ENCODE peak calls at places on chromosomes 4 and X, in nine cellular contexts. X is A549, F is HepG2, P is GM12878, B is SK-N-SH, E is HCT116, K is H1, A is K562, G is endothelial cell of umbilical vein. Y is an unnamed sample.

GRCh38 chrX:9471571-9471985 is 6.7 kb downstream of the TBL1X start:
- DNase-seq in X (no peak), F (peak), P (no peak), B (no peak), E (no peak), K (no peak), A (no peak), G (no peak), Y (no peak)

GRCh38 chrX:49919617-49920016 is 2.8 kb upstream of the CLCN5 start:
- DNase-seq in X (peak), F (peak), P (no peak), B (peak), E (no peak), K (peak), A (peak), G (peak), Y (peak)

GRCh38 chr4:145481164-145481941 is at the start of gene SMAD1:
- DNase-seq in X (peak), F (peak), P (no peak), B (peak), E (peak), K (peak), A (peak), G (peak), Y (no peak)

GRCh38 chrX:97074400-97074799 is 190.7 kb downstream of the RPA4 start:
- DNase-seq in X (no peak), F (no peak), P (no peak), B (no peak), E (no peak), K (no peak), A (no peak), G (no peak), Y (no peak)

GRCh38 chrX:108736509-108737479 is at the start of gene IRS4:
- DNase-seq in X (peak), F (peak), P (no peak), B (peak), E (no peak), K (peak), A (no peak), G (peak), Y (no peak)

GRCh38 chrX:48901069-48901468 is 3.3 kb downstream of the PQBP1 start:
- DNase-seq in X (no peak), F (no peak), P (no peak), B (no peak), E (no peak), K (no peak), A (peak), G (no peak), Y (no peak)

GRCh38 chrX:12685541-12685940 is 105.7 kb upstream of the PRPS2 start:
- DNase-seq in X (no peak), F (no peak), P (no peak), B (no peak), E (no peak), K (no peak), A (no peak), G (no peak), Y (no peak)

GRCh38 chrX:48677456-48678030 is 6.1 kb upstream of the WAS start:
- DNase-seq in X (no peak), F (peak), P (no peak), B (no peak), E (no peak), K (no peak), A (no peak), G (no peak), Y (no peak)

GRCh38 chr4:56374956-56375355 is 12.3 kb downstream of the AASDH start:
- DNase-seq in X (no peak), F (no peak), P (no peak), B (no peak), E (no peak), K (no peak), A (no peak), G (no peak), Y (no peak)

GRCh38 chr4:970046-970745 is 3.2 kb downstream of the DGKQ start:
- DNase-seq in X (no peak), F (no peak), P (no peak), B (no peak), E (no peak), K (no peak), A (no peak), G (no peak), Y (no peak)

GRCh38 chr4:60485279-60485678 is 714.8 kb upstream of the ADGRL3 start:
- DNase-seq in X (no peak), F (no peak), P (no peak), B (no peak), E (no peak), K (no peak), A (no peak), G (no peak), Y (no peak)

GRCh38 chr4:105296672-105297071 is 150.0 kb downstream of the TET2 start:
- DNase-seq in X (no peak), F (no peak), P (no peak), B (no peak), E (no peak), K (no peak), A (no peak), G (no peak), Y (peak)

GRCh38 chr4:152967942-152968341 is 31.8 kb downstream of the FHDC1 start:
- DNase-seq in X (no peak), F (no peak), P (no peak), B (no peak), E (no peak), K (no peak), A (no peak), G (no peak), Y (no peak)

GRCh38 chrX:10158279-10158939 is 1.6 kb downstream of the CLCN4 start:
- DNase-seq in X (no peak), F (no peak), P (no peak), B (peak), E (no peak), K (peak), A (no peak), G (peak), Y (no peak)

GRCh38 chrX:17768997-17769396 is 31.7 kb downstream of the SCML1 start:
- DNase-seq in X (no peak), F (no peak), P (no peak), B (no peak), E (no peak), K (no peak), A (no peak), G (no peak), Y (no peak)

GRCh38 chr4:182894681-182895275 is 22.4 kb downstream of the DCTD start:
- DNase-seq in X (no peak), F (no peak), P (no peak), B (no peak), E (no peak), K (peak), A (no peak), G (no peak), Y (no peak)

DNA sequence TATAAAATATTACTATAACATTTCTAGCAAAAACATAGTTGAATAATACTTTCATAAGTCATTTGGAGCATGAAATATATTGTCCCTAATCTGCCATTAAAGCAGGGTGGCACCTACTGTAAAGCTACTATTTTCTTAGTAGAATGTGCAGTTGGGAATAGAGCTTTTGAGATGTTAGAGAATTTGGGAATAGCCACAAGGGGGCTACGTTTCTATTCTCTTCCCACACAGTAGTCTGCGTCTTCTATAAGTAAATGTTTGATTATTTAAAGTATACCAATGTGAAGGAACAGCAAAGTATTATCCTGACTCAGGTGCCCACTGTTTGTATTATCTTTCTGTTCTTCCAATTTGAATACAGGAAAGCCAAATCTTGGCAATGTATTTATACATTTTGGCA is 323.2 kb upstream of the GIMD1 start:
- DNase-seq in X (no peak), F (no peak), P (no peak), B (peak), E (peak), K (no peak), A (no peak), G (peak), Y (no peak)
- TF ChIP-seq MAX in X (no peak), F (no peak), P (no peak), B (no peak), E (no peak), K (no peak), A (no peak), G (no peak), Y (no peak)

DNA sequence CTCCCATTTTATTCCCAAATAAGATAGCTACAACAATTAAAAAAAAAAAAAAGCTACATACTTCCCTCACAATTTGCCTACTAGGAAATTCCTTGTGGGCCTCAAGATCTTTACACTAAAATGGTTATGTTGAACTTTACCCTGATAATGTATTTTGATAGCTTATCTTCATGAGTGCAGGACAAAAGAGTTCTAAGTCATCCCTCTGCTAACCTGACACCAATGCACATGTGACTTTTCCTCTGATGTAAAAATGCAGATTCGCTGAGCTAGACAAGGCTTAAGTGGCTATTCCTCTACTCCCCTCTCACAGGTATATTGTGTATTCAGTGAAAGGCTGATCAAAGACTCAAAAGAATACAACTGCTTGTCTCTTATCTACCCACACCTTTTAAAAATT is 22.5 kb downstream of the ELF2 start:
- DNase-seq in X (no peak), F (peak), P (no peak), B (no peak), E (no peak), K (no peak), A (peak), G (peak), Y (no peak)
- H3K4me3 ChIP-seq in X (no peak), F (no peak), P (no peak), B (no peak), E (no peak), K (no peak), A (no peak), G (no peak), Y (no peak)

DNA sequence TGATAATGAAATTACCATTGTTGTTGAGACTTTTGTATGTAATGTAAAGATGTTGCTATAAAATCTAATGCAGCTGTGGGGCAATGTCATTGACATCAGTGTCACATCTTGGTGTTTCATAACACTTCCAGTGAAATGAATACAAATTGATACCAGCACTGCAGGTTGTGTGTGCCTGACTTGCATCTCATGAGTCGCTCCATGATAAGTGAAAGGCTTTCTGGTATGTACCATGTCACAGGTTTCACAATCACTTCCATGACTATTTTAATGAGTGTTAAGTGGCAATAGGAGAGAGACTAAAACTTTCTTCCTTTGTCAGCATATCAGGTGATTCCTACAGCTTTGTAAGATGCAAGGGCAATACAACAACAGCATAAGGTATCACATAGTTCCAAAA is 94.4 kb downstream of the ABCB7 start:
- DNase-seq in X (no peak), F (no peak), P (no peak), B (no peak), E (no peak), K (no peak), A (no peak), G (no peak), Y (peak)
- TF ChIP-seq MAX in X (no peak), F (no peak), P (no peak), B (no peak), E (no peak), K (no peak), A (no peak), G (no peak), Y (no peak)

DNA sequence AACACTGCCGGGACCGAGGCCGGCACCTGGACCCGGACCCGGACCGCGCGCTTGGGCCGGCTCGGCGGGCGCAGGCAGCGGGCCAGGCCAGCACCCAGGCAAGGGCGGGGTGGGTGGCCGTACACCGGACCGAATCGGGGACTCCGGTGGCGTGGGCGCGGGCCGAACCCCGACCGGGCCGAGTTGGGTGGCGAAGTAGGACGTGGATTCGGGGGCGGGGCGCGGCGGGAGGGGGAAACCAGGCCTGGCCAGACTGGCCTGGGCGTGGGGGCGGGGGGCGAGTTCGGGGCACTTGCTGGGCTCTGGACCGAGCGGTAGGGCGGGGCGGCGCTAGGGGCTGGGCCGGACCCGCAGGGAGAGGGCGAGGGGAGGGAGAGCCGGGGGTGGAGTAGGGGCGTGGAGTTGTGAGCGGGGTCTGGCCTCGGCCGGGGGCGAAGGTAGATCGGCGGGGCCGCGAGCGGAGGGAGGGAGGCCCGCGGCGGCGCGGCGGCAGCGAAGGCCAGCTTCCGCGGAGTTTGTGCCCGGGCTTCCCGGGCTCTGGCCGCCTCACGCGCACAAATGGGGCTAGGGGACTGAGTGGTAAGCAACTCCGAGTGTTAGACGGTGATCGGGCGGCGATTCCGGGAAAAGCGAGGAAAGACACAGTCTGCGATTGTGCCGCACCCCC is 1.8 kb upstream of the BCORL1 start:
- DNase-seq in X (peak), F (peak), P (no peak), B (peak), E (no peak), K (peak), A (no peak), G (peak), Y (peak)
- H3K4me3 ChIP-seq in X (no peak), F (peak), P (peak), B (no peak), E (peak), K (peak), A (no peak), G (peak), Y (peak)

GRCh38 chr4:158871050-158871724 is 102.4 kb downstream of the FNIP2 start:
- DNase-seq in X (no peak), F (no peak), P (no peak), B (peak), E (no peak), K (no peak), A (no peak), G (no peak), Y (no peak)
- TF ChIP-seq MAX in X (no peak), F (no peak), P (no peak), B (no peak), E (no peak), K (no peak), A (no peak), G (no peak), Y (no peak)

DNA sequence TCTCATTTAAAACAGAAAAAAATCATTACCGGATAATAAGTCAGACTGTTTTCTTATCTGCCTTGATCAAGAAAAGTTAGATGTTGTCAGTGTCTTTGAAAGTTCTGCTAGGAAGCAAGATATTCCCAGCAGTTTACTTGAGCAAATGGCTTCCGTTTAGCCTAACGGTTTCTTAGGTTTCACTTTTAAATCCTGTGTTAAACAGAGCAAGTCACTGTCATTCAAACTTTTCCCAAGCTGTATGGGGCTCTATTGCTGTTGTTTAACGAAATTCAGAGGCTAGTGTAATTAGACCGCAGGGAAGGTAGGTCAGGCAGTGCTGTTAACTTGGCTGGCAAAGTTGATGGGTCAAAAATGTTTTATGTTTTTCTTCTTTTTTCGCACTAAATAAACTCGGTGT is 80.3 kb upstream of the NEIL3 start:
- DNase-seq in X (no peak), F (no peak), P (no peak), B (no peak), E (no peak), K (no peak), A (peak), G (peak), Y (peak)
- H3K4me3 ChIP-seq in X (peak), F (no peak), P (no peak), B (no peak), E (no peak), K (no peak), A (peak), G (peak), Y (peak)

GRCh38 chrX:100748133-100748532 is 16.2 kb upstream of the SYTL4 start:
- DNase-seq in X (peak), F (peak), P (no peak), B (no peak), E (peak), K (no peak), A (peak), G (peak), Y (peak)
- TF ChIP-seq MAX in X (no peak), F (no peak), P (no peak), B (no peak), E (no peak), K (no peak), A (no peak), G (no peak), Y (no peak)

DNA sequence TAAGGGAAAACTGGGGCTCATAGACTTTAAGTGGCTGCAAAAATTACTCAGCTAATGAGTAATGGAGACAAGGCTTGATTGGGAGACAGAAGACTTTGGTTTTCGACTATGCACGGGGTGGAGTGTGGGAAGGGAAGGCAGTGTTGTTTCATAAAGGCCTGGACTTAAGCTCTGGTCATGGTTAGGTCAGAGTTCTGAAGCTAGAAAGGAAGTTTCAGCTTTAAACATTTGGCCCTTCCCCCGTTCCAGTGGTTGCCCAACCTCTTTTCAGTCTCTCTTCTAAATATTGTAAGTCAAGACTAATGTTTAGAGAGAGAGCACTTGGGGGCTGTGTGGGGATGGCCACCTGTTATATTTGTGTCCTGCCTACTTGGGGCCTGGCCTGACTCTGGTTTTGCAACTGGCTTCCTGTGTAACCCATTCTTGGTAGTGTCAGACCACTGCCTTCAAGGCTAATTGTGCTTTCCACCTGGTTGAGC is 21.0 kb downstream of the MSN start:
- DNase-seq in X (no peak), F (no peak), P (peak), B (no peak), E (no peak), K (no peak), A (no peak), G (no peak), Y (peak)
- H3K4me3 ChIP-seq in X (no peak), F (no peak), P (no peak), B (no peak), E (no peak), K (no peak), A (no peak), G (no peak), Y (no peak)